ENCODE peak calls at places on chromosomes 6 and 20, in six cellular contexts. B, R, A, Y, P and N are unnamed samples.
A peak's percentile ranks its signal among the peaks of the same experiment; 100 is the strongest.

GRCh38 chr6:40444811-40445210 is 142.4 kb downstream of the LRFN2 start:
- DNase-seq in B (no peak), R (no peak), A (no peak), Y (no peak), P (no peak), N (no peak)

GRCh38 chr6:146388736-146389364 is 154.8 kb upstream of the RAB32 start:
- DNase-seq in B (no peak), R (no peak), A (no peak), Y (no peak), P (no peak), N (no peak)

GRCh38 chr6:83853968-83854501 is 875 bp downstream of the RIPPLY2 start:
- DNase-seq in B (no peak), R (no peak), A (no peak), Y (no peak), P (no peak), N (no peak)

GRCh38 chr6:128807577-128807976 is 75.4 kb upstream of the LAMA2 start:
- DNase-seq in B (no peak), R (peak; percentile 44), A (peak; percentile 10), Y (no peak), P (peak; percentile 76), N (no peak)

GRCh38 chr6:6395581-6396197 is 75.2 kb upstream of the F13A1 start:
- DNase-seq in B (no peak), R (no peak), A (no peak), Y (peak; percentile 28), P (no peak), N (no peak)

GRCh38 chr6:164827537-164827936 is 481.9 kb downstream of the C6orf118 start:
- DNase-seq in B (no peak), R (peak; percentile 44), A (no peak), Y (no peak), P (no peak), N (no peak)

GRCh38 chr20:31494131-31494530 is 19.0 kb downstream of the REM1 start:
- DNase-seq in B (no peak), R (peak; percentile 72), A (no peak), Y (no peak), P (peak; percentile 31), N (no peak)

GRCh38 chr6:3081965-3082364 is 13.7 kb downstream of the RIPK1 start:
- DNase-seq in B (no peak), R (no peak), A (no peak), Y (no peak), P (no peak), N (peak; percentile 68)

GRCh38 chr6:3366596-3367413 is 90.0 kb downstream of the SLC22A23 start:
- DNase-seq in B (no peak), R (no peak), A (no peak), Y (no peak), P (no peak), N (no peak)

GRCh38 chr6:144104898-144105487 is 9.6 kb upstream of the SF3B5 start:
- DNase-seq in B (no peak), R (peak; percentile 81), A (peak; percentile 47), Y (peak; percentile 38), P (peak; percentile 87), N (no peak)

GRCh38 chr6:41373919-41374617 is 38.7 kb downstream of the NCR2 start:
- DNase-seq in B (no peak), R (no peak), A (no peak), Y (no peak), P (no peak), N (no peak)

GRCh38 chr6:12593720-12594540 is 122.6 kb upstream of the PHACTR1 start:
- DNase-seq in B (no peak), R (no peak), A (no peak), Y (peak; percentile 27), P (no peak), N (no peak)

GRCh38 chr6:109790131-109790530 is 99.0 kb downstream of the FIG4 start:
- DNase-seq in B (no peak), R (peak; percentile 29), A (peak; percentile 57), Y (no peak), P (no peak), N (no peak)

GRCh38 chr6:29723666-29724588 is 693 bp downstream of the HLA-F start:
- DNase-seq in B (no peak), R (no peak), A (no peak), Y (no peak), P (no peak), N (peak; percentile 84)

GRCh38 chr6:35247642-35248231 is 11.8 kb upstream of the ZNF76 start:
- DNase-seq in B (no peak), R (no peak), A (no peak), Y (no peak), P (no peak), N (no peak)
- H3K4me3 ChIP-seq in B (no peak overlapping the region), R (no peak overlapping the region), A (no peak overlapping the region), Y (no peak overlapping the region), P (no peak overlapping the region), N (no peak overlapping the region)

DNA sequence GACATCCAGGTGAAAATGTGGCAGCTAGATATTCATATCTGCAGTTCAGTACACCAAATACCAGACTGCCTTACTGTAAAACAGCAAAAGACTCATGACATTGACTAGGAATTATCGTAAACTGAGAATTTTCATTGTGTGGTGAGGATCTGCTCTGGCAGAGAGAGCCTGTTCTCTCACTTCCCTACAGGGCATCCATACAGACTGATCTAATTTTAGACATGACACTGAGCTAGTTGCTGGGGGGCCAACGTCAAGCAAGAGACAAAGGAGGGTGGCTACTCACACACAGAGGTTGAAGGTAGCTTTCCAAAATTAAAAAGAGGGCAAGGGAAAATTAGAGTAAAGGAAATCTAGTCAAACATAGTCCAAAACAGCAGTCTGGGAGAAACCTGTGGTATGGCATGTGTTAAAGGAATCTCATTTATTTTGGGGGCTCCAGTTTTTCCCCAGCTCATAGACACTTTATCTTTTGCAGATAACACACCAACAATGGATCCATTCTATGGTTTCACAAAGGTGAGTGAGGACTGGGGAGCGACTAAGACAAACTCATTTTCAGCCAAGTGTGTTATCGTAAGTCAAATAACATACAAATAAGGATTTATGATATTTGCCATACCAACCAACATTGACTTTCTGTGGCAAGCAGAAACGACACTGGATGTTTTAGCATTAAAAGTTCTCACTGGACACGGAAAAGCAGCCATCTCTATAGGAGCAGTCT is 36.6 kb upstream of the NHSL1 start:
- DNase-seq in B (no peak), R (no peak), A (no peak), Y (no peak), P (no peak), N (no peak)
- H3K4me3 ChIP-seq in B (no peak overlapping the region), R (no peak overlapping the region), A (no peak overlapping the region), Y (no peak overlapping the region), P (no peak overlapping the region), N (no peak overlapping the region)

DNA sequence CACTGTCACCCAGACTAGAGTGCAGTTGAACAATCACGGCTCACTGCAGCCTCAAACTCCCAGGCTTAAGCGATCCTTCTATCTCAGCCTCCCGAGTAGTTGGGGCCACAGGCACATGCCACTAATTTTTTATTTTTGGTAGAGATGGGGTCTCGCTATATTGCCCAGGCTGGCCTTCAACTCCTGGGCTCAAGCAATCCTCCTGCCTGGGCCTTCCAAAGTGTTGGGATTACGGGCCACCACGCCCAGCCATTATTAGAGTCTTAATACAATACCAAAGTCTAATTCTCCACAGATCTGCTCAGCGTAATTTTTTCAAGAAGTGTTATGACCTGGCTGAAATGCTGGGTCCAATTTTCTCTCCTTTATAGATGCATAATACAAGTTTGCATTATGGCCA is 3.0 kb downstream of the GCLC start:
- DNase-seq in B (no peak), R (no peak), A (no peak), Y (no peak), P (no peak), N (no peak)
- H3K4me3 ChIP-seq in B (peak overlapping the region; percentile 84), R (peak overlapping the region; percentile 92), A (no peak overlapping the region), Y (no peak overlapping the region), P (no peak overlapping the region), N (no peak overlapping the region)

GRCh38 chr6:126432564-126432963 is 92.6 kb downstream of the CENPW start:
- DNase-seq in B (no peak), R (no peak), A (no peak), Y (no peak), P (no peak), N (no peak)

GRCh38 chr6:126440923-126441322 is 101.0 kb downstream of the CENPW start:
- DNase-seq in B (no peak), R (no peak), A (no peak), Y (no peak), P (no peak), N (no peak)

GRCh38 chr6:126439040-126439439 is 99.1 kb downstream of the CENPW start:
- DNase-seq in B (no peak), R (no peak), A (no peak), Y (no peak), P (no peak), N (no peak)

GRCh38 chr6:126437225-126437624 is 97.3 kb downstream of the CENPW start:
- DNase-seq in B (no peak), R (no peak), A (no peak), Y (peak; percentile 26), P (no peak), N (no peak)
- H3K4me3 ChIP-seq in B (no peak overlapping the region), R (no peak overlapping the region), A (no peak overlapping the region), Y (no peak overlapping the region), P (no peak overlapping the region), N (no peak overlapping the region)

GRCh38 chr6:142940487-142940886 is 4.5 kb downstream of the HIVEP2 start:
- DNase-seq in B (no peak), R (no peak), A (no peak), Y (no peak), P (no peak), N (no peak)
- H3K4me3 ChIP-seq in B (no peak overlapping the region), R (no peak overlapping the region), A (no peak overlapping the region), Y (no peak overlapping the region), P (no peak overlapping the region), N (no peak overlapping the region)

GRCh38 chr20:39038047-39038446 is 75.9 kb downstream of the DHX35 start:
- DNase-seq in B (no peak), R (no peak), A (no peak), Y (no peak), P (no peak), N (no peak)

GRCh38 chr20:39038495-39038894 is 76.4 kb downstream of the DHX35 start:
- DNase-seq in B (no peak), R (no peak), A (no peak), Y (no peak), P (no peak), N (no peak)

GRCh38 chr20:39039261-39039660 is 77.1 kb downstream of the DHX35 start:
- DNase-seq in B (no peak), R (no peak), A (peak; percentile 8), Y (no peak), P (no peak), N (no peak)

GRCh38 chr20:39041067-39041466 is 78.9 kb downstream of the DHX35 start:
- DNase-seq in B (no peak), R (no peak), A (no peak), Y (no peak), P (no peak), N (no peak)

DNA sequence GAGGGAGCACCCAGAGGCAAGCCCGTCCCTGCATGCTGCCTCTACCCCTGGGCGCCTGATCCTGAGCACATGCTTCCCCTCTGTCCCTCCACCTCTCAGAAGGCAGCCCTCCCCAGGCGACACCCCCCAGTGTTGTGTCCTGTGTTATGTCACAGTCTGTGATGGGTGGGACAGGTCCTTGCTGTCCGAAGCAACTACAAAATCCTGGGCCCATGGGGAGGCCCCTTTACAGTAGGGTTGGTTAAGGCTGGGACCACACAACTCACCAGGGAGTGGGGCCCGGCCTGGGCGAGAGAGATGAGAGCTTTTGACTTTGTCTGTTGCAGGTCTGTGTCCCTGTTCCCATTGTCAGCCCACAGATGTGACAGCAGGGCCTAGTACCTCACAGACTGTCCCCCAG is 78.0 kb downstream of the DHX35 start:
- DNase-seq in B (no peak), R (no peak), A (no peak), Y (no peak), P (no peak), N (no peak)
- H3K4me3 ChIP-seq in B (no peak overlapping the region), R (no peak overlapping the region), A (no peak overlapping the region), Y (no peak overlapping the region), P (no peak overlapping the region), N (no peak overlapping the region)